ENCODE peak calls at places on chromosome X, in six cellular contexts. One of them, this sample, is unnamed.
A peak's percentile ranks its signal among the peaks of the same experiment; 100 is the strongest.

GRCh38 chrX:2782778-2783177 is 30.9 kb downstream of the XG start:
- DNase-seq in astrocyte of the cerebellum: no peak
- DNase-seq in IMR-90: no peak
- DNase-seq in type B pancreatic cell: no peak
- DNase-seq in tibial nerve: no peak
- DNase-seq in HCT116: no peak
- DNase-seq in this sample: no peak

GRCh38 chrX:21529771-21530170 is 128.4 kb downstream of the KLHL34 start:
- DNase-seq in tibial nerve: no peak
- DNase-seq in type B pancreatic cell: no peak
- DNase-seq in IMR-90: peak; percentile 59
- DNase-seq in HCT116: no peak
- DNase-seq in astrocyte of the cerebellum: no peak
- DNase-seq in this sample: no peak

GRCh38 chrX:23907106-23907495 is 637 bp downstream of the APOO start:
- DNase-seq in tibial nerve: no peak
- DNase-seq in IMR-90: no peak
- DNase-seq in type B pancreatic cell: no peak
- DNase-seq in astrocyte of the cerebellum: no peak
- DNase-seq in HCT116: no peak
- DNase-seq in this sample: no peak

GRCh38 chrX:76220856-76221255 is 48.0 kb downstream of the PBDC1 start:
- DNase-seq in IMR-90: no peak
- DNase-seq in type B pancreatic cell: no peak
- DNase-seq in HCT116: no peak
- DNase-seq in tibial nerve: no peak
- DNase-seq in astrocyte of the cerebellum: no peak
- DNase-seq in this sample: no peak

GRCh38 chrX:71326394-71326793 is 24.8 kb downstream of the ITGB1BP2 start:
- DNase-seq in IMR-90: no peak
- DNase-seq in astrocyte of the cerebellum: no peak
- DNase-seq in HCT116: no peak
- DNase-seq in type B pancreatic cell: no peak
- DNase-seq in tibial nerve: no peak
- DNase-seq in this sample: no peak

GRCh38 chrX:9249452-9249851 is 215.4 kb upstream of the TBL1X start:
- DNase-seq in type B pancreatic cell: no peak
- DNase-seq in tibial nerve: no peak
- DNase-seq in astrocyte of the cerebellum: no peak
- DNase-seq in IMR-90: no peak
- DNase-seq in HCT116: no peak
- DNase-seq in this sample: no peak

GRCh38 chrX:111616786-111617185 is 64.2 kb upstream of the ALG13 start:
- DNase-seq in tibial nerve: no peak
- DNase-seq in type B pancreatic cell: no peak
- DNase-seq in IMR-90: no peak
- DNase-seq in astrocyte of the cerebellum: no peak
- DNase-seq in HCT116: no peak
- DNase-seq in this sample: no peak

GRCh38 chrX:134172588-134173259 is 64.3 kb upstream of the CCDC160 start:
- DNase-seq in HCT116: no peak
- DNase-seq in IMR-90: no peak
- DNase-seq in astrocyte of the cerebellum: no peak
- DNase-seq in type B pancreatic cell: no peak
- DNase-seq in tibial nerve: no peak
- DNase-seq in this sample: peak; percentile 22

GRCh38 chrX:9622128-9622527 is 143.5 kb downstream of the GPR143 start:
- DNase-seq in HCT116: no peak
- DNase-seq in tibial nerve: no peak
- DNase-seq in type B pancreatic cell: no peak
- DNase-seq in astrocyte of the cerebellum: no peak
- DNase-seq in IMR-90: no peak
- DNase-seq in this sample: no peak

GRCh38 chrX:76555816-76556215 is 128.3 kb downstream of the MAGEE1 start:
- DNase-seq in type B pancreatic cell: no peak
- DNase-seq in astrocyte of the cerebellum: no peak
- DNase-seq in tibial nerve: no peak
- DNase-seq in HCT116: peak; percentile 33
- DNase-seq in IMR-90: peak; percentile 22
- DNase-seq in this sample: no peak

GRCh38 chrX:31420302-31420701 is 348.5 kb upstream of the FTHL17 start:
- DNase-seq in HCT116: no peak
- DNase-seq in IMR-90: no peak
- DNase-seq in type B pancreatic cell: no peak
- DNase-seq in tibial nerve: no peak
- DNase-seq in astrocyte of the cerebellum: no peak
- DNase-seq in this sample: no peak

GRCh38 chrX:31420711-31421151 is 348.9 kb upstream of the FTHL17 start:
- DNase-seq in IMR-90: peak; percentile 10
- DNase-seq in HCT116: no peak
- DNase-seq in tibial nerve: no peak
- DNase-seq in astrocyte of the cerebellum: no peak
- DNase-seq in type B pancreatic cell: no peak
- DNase-seq in this sample: no peak

GRCh38 chrX:31421441-31421840 is 349.6 kb upstream of the FTHL17 start:
- DNase-seq in IMR-90: no peak
- DNase-seq in astrocyte of the cerebellum: no peak
- DNase-seq in HCT116: no peak
- DNase-seq in type B pancreatic cell: no peak
- DNase-seq in tibial nerve: no peak
- DNase-seq in this sample: no peak

GRCh38 chrX:31423575-31424284 is 351.9 kb upstream of the FTHL17 start:
- DNase-seq in astrocyte of the cerebellum: no peak
- DNase-seq in tibial nerve: peak; percentile 47
- DNase-seq in IMR-90: peak; percentile 62
- DNase-seq in type B pancreatic cell: no peak
- DNase-seq in HCT116: no peak
- DNase-seq in this sample: no peak
- TF ChIP-seq CTCF in astrocyte of the cerebellum: peak; percentile 34
- TF ChIP-seq CTCF in tibial nerve: peak; percentile 37
- TF ChIP-seq CTCF in IMR-90: peak; percentile 50
- TF ChIP-seq CTCF in type B pancreatic cell: peak; percentile 65
- TF ChIP-seq CTCF in HCT116: no peak
- TF ChIP-seq CTCF in this sample: no peak

DNA sequence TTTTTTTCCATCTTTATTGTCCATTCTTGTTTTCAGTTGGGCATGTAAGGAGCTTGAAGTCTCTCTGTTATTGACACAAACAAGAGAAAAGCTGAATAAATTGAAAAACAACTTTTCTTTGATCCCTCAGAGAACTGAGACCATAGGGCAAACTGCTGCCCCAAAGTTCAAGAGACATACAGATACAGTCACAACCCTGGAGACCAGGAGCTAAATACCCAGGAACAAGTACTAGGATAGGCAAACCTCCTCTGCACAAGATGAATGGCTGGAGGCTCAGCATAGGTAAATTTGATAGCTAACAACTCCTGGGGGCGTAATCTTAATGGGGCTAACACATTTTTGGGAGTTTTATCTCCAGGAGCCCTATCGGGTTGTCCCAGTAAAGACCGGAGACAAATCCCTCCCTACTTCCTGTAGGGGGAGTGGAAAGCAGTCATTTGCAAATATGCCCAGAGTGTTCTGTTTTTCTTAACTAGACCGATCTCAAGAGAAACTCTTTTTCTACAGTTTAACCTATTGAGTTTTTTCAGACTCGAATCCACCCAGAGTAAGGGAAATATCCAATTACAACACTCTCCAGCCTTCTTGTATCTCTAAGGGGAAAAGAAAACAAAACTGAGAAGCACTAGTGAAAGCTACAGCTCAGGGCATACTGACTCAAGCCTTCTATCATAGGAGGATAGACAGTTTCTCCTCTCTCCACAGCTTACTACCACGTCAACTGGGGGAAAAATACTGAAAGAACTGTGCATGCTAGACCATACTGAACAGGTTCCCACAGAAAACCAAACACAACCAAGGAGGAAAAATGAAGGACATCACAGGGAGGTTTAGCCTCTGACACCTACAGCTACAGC is 23.1 kb downstream of the MAGEA8 start:
- DNase-seq in IMR-90: peak; percentile 6
- DNase-seq in tibial nerve: no peak
- DNase-seq in type B pancreatic cell: no peak
- DNase-seq in astrocyte of the cerebellum: no peak
- DNase-seq in HCT116: no peak
- DNase-seq in this sample: no peak
- TF ChIP-seq CTCF in IMR-90: peak; percentile 8
- TF ChIP-seq CTCF in tibial nerve: no peak
- TF ChIP-seq CTCF in type B pancreatic cell: peak; percentile 51
- TF ChIP-seq CTCF in astrocyte of the cerebellum: peak; percentile 27
- TF ChIP-seq CTCF in HCT116: no peak
- TF ChIP-seq CTCF in this sample: no peak

GRCh38 chrX:120517936-120518335 is 42.8 kb downstream of the CUL4B start:
- DNase-seq in type B pancreatic cell: no peak
- DNase-seq in IMR-90: peak; percentile 83
- DNase-seq in tibial nerve: no peak
- DNase-seq in astrocyte of the cerebellum: peak; percentile 68
- DNase-seq in HCT116: no peak
- DNase-seq in this sample: no peak

DNA sequence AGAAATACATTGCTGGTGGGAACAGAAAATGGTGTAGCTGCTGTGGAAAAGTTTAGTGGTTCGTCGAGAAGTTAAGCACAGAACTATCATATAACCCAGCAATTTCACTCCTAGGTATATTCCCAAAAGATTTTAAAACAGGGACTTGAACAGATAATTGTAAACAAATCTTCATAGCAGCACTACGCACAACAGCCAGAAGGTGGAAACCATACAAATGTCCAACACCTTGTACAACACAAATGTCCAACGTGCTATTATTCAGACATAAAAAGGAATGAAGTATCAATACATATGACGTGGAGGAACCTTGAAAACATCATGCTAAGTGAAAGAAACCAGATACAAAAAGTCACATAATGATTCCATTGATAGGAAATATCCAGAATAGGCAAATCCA is 37.9 kb downstream of the CUL4B start:
- DNase-seq in IMR-90: no peak
- DNase-seq in HCT116: no peak
- DNase-seq in type B pancreatic cell: no peak
- DNase-seq in astrocyte of the cerebellum: no peak
- DNase-seq in tibial nerve: no peak
- DNase-seq in this sample: no peak
- TF ChIP-seq CTCF in IMR-90: no peak
- TF ChIP-seq CTCF in HCT116: no peak
- TF ChIP-seq CTCF in type B pancreatic cell: peak; percentile 19
- TF ChIP-seq CTCF in astrocyte of the cerebellum: no peak
- TF ChIP-seq CTCF in tibial nerve: no peak
- TF ChIP-seq CTCF in this sample: no peak

GRCh38 chrX:100484971-100485370 is 74.9 kb upstream of the PCDH19 start:
- DNase-seq in HCT116: no peak
- DNase-seq in astrocyte of the cerebellum: no peak
- DNase-seq in IMR-90: no peak
- DNase-seq in type B pancreatic cell: no peak
- DNase-seq in tibial nerve: no peak
- DNase-seq in this sample: no peak
- TF ChIP-seq CTCF in HCT116: no peak
- TF ChIP-seq CTCF in astrocyte of the cerebellum: no peak
- TF ChIP-seq CTCF in IMR-90: no peak
- TF ChIP-seq CTCF in type B pancreatic cell: no peak
- TF ChIP-seq CTCF in tibial nerve: no peak
- TF ChIP-seq CTCF in this sample: no peak

This sample was measured in CD4-positive, alpha-beta T cell.